ENCODE peak calls at places on chromosomes 11 and 22, in four cellular contexts. J is neuronal stem cell, K is mesenchymal stem cell, Y is H1. R is an unnamed sample.

GRCh38 chr11:74341926-74342325 is 30.5 kb upstream of the P4HA3 start:
- DNase-seq in J (no peak), Y (no peak), K (no peak), R (no peak)

GRCh38 chr22:18031670-18032454 is 7.5 kb upstream of the MICAL3 start:
- DNase-seq in Y (no peak), J (no peak), K (peak), R (no peak)

GRCh38 chr11:35487532-35488078 is 37.8 kb downstream of the PAMR1 start:
- DNase-seq in K (peak), Y (peak), J (peak), R (peak)

GRCh38 chr11:79762271-79762935 is 321.6 kb upstream of the TENM4 start:
- DNase-seq in J (no peak), Y (no peak), K (no peak), R (no peak)

GRCh38 chr11:380996-381395 is 11.7 kb downstream of the B4GALNT4 start:
- DNase-seq in K (no peak), J (no peak), Y (no peak), R (no peak)

GRCh38 chr22:29152045-29152380 is 53.7 kb upstream of the EMID1 start:
- DNase-seq in K (no peak), J (no peak), Y (no peak), R (peak)

GRCh38 chr11:129968611-129969419 is 33.8 kb downstream of the PRDM10 start:
- DNase-seq in Y (no peak), K (no peak), J (no peak), R (no peak)

GRCh38 chr11:83502041-83502440 is 215.9 kb upstream of the CCDC90B start:
- DNase-seq in Y (no peak), K (no peak), J (no peak), R (no peak)

GRCh38 chr11:71153005-71153395 is 99.4 kb downstream of the SHANK2 start:
- DNase-seq in J (no peak), Y (no peak), K (peak), R (peak)

GRCh38 chr22:39110631-39111561 is 13.9 kb downstream of the APOBEC3H start:
- DNase-seq in K (no peak), Y (no peak), J (no peak), R (no peak)

GRCh38 chr22:20656516-20656901 is 117.4 kb upstream of the SERPIND1 start:
- DNase-seq in J (no peak), Y (peak), K (no peak), R (peak)

GRCh38 chr11:68012843-68013610 is 2.9 kb downstream of the ALDH3B1 start:
- DNase-seq in K (peak), Y (no peak), J (no peak), R (no peak)

GRCh38 chr22:36384766-36385400 is 2.9 kb downstream of the MYH9 start:
- DNase-seq in Y (no peak), J (no peak), K (peak), R (no peak)

DNA sequence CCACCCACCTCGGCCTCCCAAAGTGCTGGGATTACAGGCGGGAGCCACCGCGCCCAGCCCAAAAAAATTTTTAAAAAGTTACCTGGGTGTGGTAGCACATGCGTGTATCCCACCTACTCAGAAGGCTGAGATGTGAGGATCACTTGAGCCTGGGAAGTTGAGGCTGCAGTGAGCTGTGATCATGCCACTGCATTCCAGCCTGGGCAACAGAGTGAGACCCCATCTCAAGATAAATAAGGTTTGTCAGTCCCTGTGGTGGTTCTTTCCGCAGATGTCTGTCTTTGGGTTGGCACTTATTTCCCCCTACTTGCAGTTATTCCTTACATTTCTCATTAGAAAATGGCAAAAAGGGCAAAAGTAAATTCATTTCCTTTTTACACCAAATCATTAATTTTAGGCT is 8.0 kb downstream of the MARK2 start:
- DNase-seq in J (no peak), K (no peak), Y (no peak), R (no peak)
- H2BK15ac ChIP-seq in J (no peak), K (no peak), Y (no peak), R (no peak)

GRCh38 chr11:65558785-65559509 is 788 bp upstream of the LTBP3 start:
- DNase-seq in Y (no peak), J (no peak), K (no peak), R (no peak)

GRCh38 chr11:65560555-65561418 is 2.6 kb upstream of the LTBP3 start:
- DNase-seq in J (no peak), K (peak), Y (peak), R (peak)

GRCh38 chr11:65559535-65559934 is 1.4 kb upstream of the LTBP3 start:
- DNase-seq in K (no peak), J (no peak), Y (no peak), R (no peak)

GRCh38 chr11:65558002-65558784 is at the start of gene LTBP3:
- DNase-seq in J (no peak), K (peak), Y (peak), R (peak)

GRCh38 chr11:65559951-65560537 is 1.9 kb upstream of the LTBP3 start:
- DNase-seq in K (peak), Y (no peak), J (no peak), R (peak)
- H2BK12ac ChIP-seq in K (peak), Y (peak), J (peak), R (no peak)

GRCh38 chr22:24981066-24981465 is 28.6 kb downstream of the KIAA1671 start:
- DNase-seq in K (no peak), J (no peak), Y (no peak), R (no peak)
- H4K91ac ChIP-seq in K (no peak), J (no peak), Y (no peak), R (no peak)

DNA sequence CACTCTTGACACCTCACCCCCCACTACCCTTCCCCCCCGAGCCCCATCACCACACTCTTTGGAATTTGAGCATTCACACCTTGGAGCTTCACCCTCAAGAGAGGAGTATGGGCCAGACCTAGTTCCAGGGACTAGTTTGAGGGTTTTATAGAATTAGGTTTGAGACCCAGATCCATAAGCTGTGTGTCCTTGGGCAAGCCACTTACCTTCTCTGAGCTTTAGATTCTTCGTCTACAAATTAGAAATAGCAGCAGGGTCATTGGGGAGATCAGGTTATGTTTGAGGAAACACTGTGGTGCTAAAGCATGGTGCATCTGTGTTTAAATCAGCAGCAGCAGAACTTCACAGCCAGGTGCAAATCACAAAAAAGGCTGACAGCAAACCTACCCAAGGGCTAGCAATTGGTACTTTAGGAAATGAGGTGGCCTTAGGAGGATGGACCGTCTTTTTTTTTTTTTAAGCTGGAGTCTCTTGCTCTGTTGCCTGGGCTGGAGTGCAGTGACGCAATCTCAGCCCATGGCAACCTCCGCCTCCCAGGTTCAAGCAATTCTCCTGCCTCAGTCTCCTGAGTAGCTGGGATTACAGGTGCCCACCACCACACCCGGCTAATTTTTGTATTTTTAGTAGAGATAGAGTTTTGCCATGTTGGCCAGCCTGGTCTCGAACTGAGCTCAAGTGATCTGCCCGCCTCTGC is 114.8 kb downstream of the MICAL2 start:
- DNase-seq in J (no peak), Y (no peak), K (no peak), R (no peak)
- H2BK15ac ChIP-seq in J (no peak), Y (no peak), K (no peak), R (no peak)

DNA sequence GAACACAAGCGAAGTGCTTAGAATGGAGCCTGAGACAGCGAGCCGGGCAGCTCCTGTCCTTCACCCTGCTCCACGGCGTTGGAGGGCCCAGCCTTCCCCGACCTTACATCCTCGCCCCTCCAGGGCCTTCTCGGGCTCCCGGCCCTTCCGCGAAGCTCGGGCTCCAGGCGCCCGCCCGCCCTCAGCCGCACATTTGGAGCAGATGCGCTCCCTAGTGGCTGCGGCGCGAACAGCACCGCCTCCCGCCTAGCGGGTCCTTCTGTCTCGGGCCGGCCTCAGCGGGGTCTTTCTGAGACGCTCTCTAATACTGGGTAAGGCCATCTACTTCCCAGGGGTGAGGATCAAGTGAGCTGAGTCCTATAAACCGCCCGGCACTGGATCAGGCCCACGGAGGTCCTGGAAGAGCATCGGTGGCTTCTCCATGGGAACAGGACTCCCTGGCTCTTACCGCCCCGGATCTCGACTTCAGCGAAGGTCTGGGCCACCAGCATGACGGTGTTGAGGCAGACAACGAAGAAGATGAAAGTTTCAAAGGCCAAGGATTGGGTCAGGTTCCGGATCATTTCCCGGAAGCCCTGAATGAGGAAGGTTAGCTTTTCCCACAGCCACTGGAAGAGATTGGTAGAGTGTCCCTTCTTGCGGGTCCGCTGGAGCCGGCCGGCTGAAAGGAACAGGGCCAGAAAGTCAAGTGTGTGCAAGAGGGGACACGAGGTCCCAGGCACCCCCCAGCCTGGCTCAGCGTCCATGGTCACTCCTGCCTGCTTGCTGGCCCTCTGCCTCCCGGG is 3.7 kb downstream of the CATSPER1 start:
- DNase-seq in J (peak), Y (peak), K (peak), R (peak)
- H2BK12ac ChIP-seq in J (no peak), Y (peak), K (no peak), R (no peak)

DNA sequence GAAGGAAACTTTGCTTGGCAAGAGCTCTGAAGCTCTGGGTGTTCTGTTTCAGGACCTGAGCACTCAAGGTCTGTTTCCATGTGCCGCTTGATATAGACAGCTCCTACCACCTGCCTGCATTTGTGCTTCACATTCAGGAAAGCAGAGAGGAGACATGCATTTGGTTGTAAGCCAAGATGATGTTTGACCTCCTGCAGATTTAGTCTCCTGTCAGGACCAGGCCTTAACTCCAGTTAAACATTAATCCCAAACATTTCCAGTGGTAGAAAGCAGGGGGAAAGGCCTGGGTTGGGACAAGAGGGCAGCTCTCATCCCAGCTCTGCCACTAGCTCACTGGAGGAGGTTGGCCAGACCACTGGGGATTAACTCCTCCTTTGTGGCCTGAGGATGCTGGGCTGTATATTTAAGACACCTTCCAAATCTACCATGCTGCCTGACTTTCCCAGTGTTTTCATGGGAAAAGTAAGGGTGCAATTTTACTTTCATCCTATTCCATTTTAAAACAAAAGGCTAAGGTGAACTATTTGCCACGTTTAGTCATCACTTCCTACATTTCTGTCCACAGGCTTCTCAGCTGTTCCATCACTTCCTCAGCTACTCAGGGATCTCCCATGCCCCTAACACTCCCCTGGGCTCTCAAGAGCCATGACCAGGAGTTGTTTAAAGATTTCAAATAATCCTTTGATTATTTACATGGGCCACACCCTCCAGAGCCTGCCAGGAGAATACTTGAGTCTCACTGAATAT is 80.9 kb downstream of the INSC start:
- DNase-seq in K (no peak), Y (peak), J (no peak), R (no peak)
- H4K91ac ChIP-seq in K (no peak), Y (no peak), J (no peak), R (no peak)

GRCh38 chr11:75924966-75925784 is 110.2 kb downstream of the UVRAG start:
- DNase-seq in K (no peak), J (no peak), Y (no peak), R (no peak)
- H2BK15ac ChIP-seq in K (no peak), J (no peak), Y (no peak), R (no peak)

GRCh38 chr11:102603576-102603975 is 21.6 kb downstream of the MMP20 start:
- DNase-seq in K (no peak), J (no peak), Y (no peak), R (no peak)
- H2BK12ac ChIP-seq in K (no peak), J (no peak), Y (no peak), R (no peak)

GRCh38 chr11:95293116-95293515 is 62.1 kb upstream of the SESN3 start:
- DNase-seq in J (no peak), K (no peak), Y (no peak), R (no peak)

GRCh38 chr11:95283653-95284052 is 52.7 kb upstream of the SESN3 start:
- DNase-seq in Y (no peak), J (no peak), K (peak), R (no peak)

GRCh38 chr11:95291946-95292345 is 60.9 kb upstream of the SESN3 start:
- DNase-seq in K (no peak), Y (no peak), J (no peak), R (no peak)

GRCh38 chr11:95284057-95285052 is 53.4 kb upstream of the SESN3 start:
- DNase-seq in Y (no peak), K (no peak), J (no peak), R (no peak)

DNA sequence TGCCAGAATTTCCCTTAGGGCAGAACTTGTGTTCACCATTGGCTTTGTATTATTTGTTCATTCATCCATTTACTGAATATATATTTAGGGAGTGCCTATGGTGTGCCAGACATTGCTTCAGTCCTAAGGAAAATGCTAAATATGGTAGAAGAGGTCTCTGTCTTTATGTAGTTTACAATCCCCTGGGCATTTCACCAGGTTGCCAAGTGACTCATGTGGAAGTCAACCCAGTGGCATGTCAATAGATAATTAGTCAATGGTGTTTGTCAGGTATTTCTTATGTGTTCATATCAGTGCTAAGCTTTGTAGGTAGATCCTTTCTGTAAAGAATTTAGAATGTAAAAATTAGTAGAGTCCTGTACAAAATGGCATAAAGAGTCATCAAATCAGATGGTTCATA is 58.4 kb upstream of the SESN3 start:
- DNase-seq in Y (no peak), K (no peak), J (no peak), R (no peak)
- H4K91ac ChIP-seq in Y (no peak), K (no peak), J (no peak), R (no peak)

GRCh38 chr11:11281626-11282025 is 71.4 kb downstream of the CSNK2A3 start:
- DNase-seq in Y (no peak), J (no peak), K (no peak), R (no peak)
- H2BK15ac ChIP-seq in Y (no peak), J (no peak), K (peak), R (no peak)

R was measured in H9.